ENCODE peak calls at places on chromosomes 4 and X, in nine cellular contexts. One of them, this sample, is unnamed.

GRCh38 chr4:23392860-23393458 is 496.9 kb downstream of the PPARGC1A start:
- DNase-seq in iris pigment epithelial cell: no peak
- DNase-seq in adipocyte: no peak
- DNase-seq in epithelial cell of esophagus: no peak
- DNase-seq in AG04450: no peak
- DNase-seq in NCI-H187: no peak
- DNase-seq in stromal cell of bone marrow: no peak
- DNase-seq in COR-L47: no peak
- DNase-seq in mucosa of descending colon: no peak
- DNase-seq in this sample: peak; percentile 19

GRCh38 chr4:65893957-65894755 is 223.9 kb upstream of the EPHA5 start:
- DNase-seq in iris pigment epithelial cell: peak; percentile 31
- DNase-seq in stromal cell of bone marrow: peak; percentile 17
- DNase-seq in AG04450: no peak
- DNase-seq in NCI-H187: no peak
- DNase-seq in epithelial cell of esophagus: no peak
- DNase-seq in adipocyte: peak; percentile 61
- DNase-seq in COR-L47: no peak
- DNase-seq in mucosa of descending colon: no peak
- DNase-seq in this sample: no peak

GRCh38 chr4:39932776-39933402 is 44.8 kb downstream of the PDS5A start:
- DNase-seq in adipocyte: peak; percentile 9
- DNase-seq in mucosa of descending colon: no peak
- DNase-seq in COR-L47: no peak
- DNase-seq in iris pigment epithelial cell: peak; percentile 41
- DNase-seq in epithelial cell of esophagus: no peak
- DNase-seq in NCI-H187: no peak
- DNase-seq in AG04450: no peak
- DNase-seq in stromal cell of bone marrow: no peak
- DNase-seq in this sample: no peak

GRCh38 chr4:3520796-3521600 is 11.2 kb downstream of the LRPAP1 start:
- DNase-seq in mucosa of descending colon: peak; percentile 15
- DNase-seq in epithelial cell of esophagus: no peak
- DNase-seq in adipocyte: no peak
- DNase-seq in stromal cell of bone marrow: no peak
- DNase-seq in COR-L47: no peak
- DNase-seq in NCI-H187: no peak
- DNase-seq in iris pigment epithelial cell: no peak
- DNase-seq in AG04450: no peak
- DNase-seq in this sample: peak; percentile 13

GRCh38 chr4:1323635-1324442 is 23.2 kb upstream of the UVSSA start:
- DNase-seq in COR-L47: no peak
- DNase-seq in NCI-H187: no peak
- DNase-seq in stromal cell of bone marrow: peak; percentile 71
- DNase-seq in mucosa of descending colon: peak; percentile 3
- DNase-seq in epithelial cell of esophagus: peak; percentile 95
- DNase-seq in AG04450: peak; percentile 87
- DNase-seq in iris pigment epithelial cell: peak; percentile 98
- DNase-seq in adipocyte: peak; percentile 51
- DNase-seq in this sample: no peak

GRCh38 chr4:185358514-185359433 is 37.0 kb downstream of the LRP2BP start:
- DNase-seq in mucosa of descending colon: no peak
- DNase-seq in stromal cell of bone marrow: no peak
- DNase-seq in adipocyte: peak; percentile 79
- DNase-seq in AG04450: no peak
- DNase-seq in COR-L47: no peak
- DNase-seq in epithelial cell of esophagus: no peak
- DNase-seq in NCI-H187: no peak
- DNase-seq in iris pigment epithelial cell: peak; percentile 86
- DNase-seq in this sample: no peak

GRCh38 chr4:46249106-46249505 is 125.3 kb upstream of the GABRG1 start:
- DNase-seq in iris pigment epithelial cell: no peak
- DNase-seq in stromal cell of bone marrow: no peak
- DNase-seq in NCI-H187: no peak
- DNase-seq in COR-L47: no peak
- DNase-seq in mucosa of descending colon: no peak
- DNase-seq in AG04450: no peak
- DNase-seq in adipocyte: no peak
- DNase-seq in epithelial cell of esophagus: no peak
- DNase-seq in this sample: no peak

GRCh38 chrX:9500584-9500983 is 35.7 kb downstream of the TBL1X start:
- DNase-seq in NCI-H187: no peak
- DNase-seq in stromal cell of bone marrow: no peak
- DNase-seq in adipocyte: no peak
- DNase-seq in COR-L47: no peak
- DNase-seq in mucosa of descending colon: no peak
- DNase-seq in epithelial cell of esophagus: no peak
- DNase-seq in iris pigment epithelial cell: no peak
- DNase-seq in AG04450: no peak
- DNase-seq in this sample: no peak

GRCh38 chrX:69314436-69315348 is 149.4 kb upstream of the PJA1 start:
- DNase-seq in AG04450: no peak
- DNase-seq in iris pigment epithelial cell: no peak
- DNase-seq in COR-L47: no peak
- DNase-seq in mucosa of descending colon: no peak
- DNase-seq in NCI-H187: no peak
- DNase-seq in adipocyte: no peak
- DNase-seq in stromal cell of bone marrow: no peak
- DNase-seq in epithelial cell of esophagus: no peak
- DNase-seq in this sample: peak; percentile 26

GRCh38 chr4:119041951-119042560 is 93.6 kb upstream of the MYOZ2 start:
- DNase-seq in adipocyte: peak; percentile 92
- DNase-seq in AG04450: peak; percentile 61
- DNase-seq in NCI-H187: no peak
- DNase-seq in iris pigment epithelial cell: peak; percentile 83
- DNase-seq in COR-L47: peak; percentile 65
- DNase-seq in stromal cell of bone marrow: peak; percentile 70
- DNase-seq in mucosa of descending colon: no peak
- DNase-seq in epithelial cell of esophagus: peak; percentile 84
- DNase-seq in this sample: peak; percentile 34

GRCh38 chrX:10900585-10901289 is 210.4 kb upstream of the HCCS start:
- DNase-seq in AG04450: no peak
- DNase-seq in epithelial cell of esophagus: peak; percentile 53
- DNase-seq in mucosa of descending colon: no peak
- DNase-seq in NCI-H187: no peak
- DNase-seq in adipocyte: peak; percentile 50
- DNase-seq in iris pigment epithelial cell: peak; percentile 66
- DNase-seq in COR-L47: no peak
- DNase-seq in stromal cell of bone marrow: no peak
- DNase-seq in this sample: no peak

GRCh38 chr4:109989044-109989443 is 76.4 kb downstream of the EGF start:
- DNase-seq in stromal cell of bone marrow: no peak
- DNase-seq in NCI-H187: no peak
- DNase-seq in AG04450: no peak
- DNase-seq in iris pigment epithelial cell: peak; percentile 31
- DNase-seq in mucosa of descending colon: no peak
- DNase-seq in adipocyte: no peak
- DNase-seq in epithelial cell of esophagus: peak; percentile 100
- DNase-seq in COR-L47: no peak
- DNase-seq in this sample: no peak

GRCh38 chrX:153580700-153581386 is 18.1 kb downstream of the CCNQ start:
- DNase-seq in stromal cell of bone marrow: no peak
- DNase-seq in mucosa of descending colon: no peak
- DNase-seq in NCI-H187: no peak
- DNase-seq in iris pigment epithelial cell: no peak
- DNase-seq in epithelial cell of esophagus: no peak
- DNase-seq in adipocyte: no peak
- DNase-seq in COR-L47: no peak
- DNase-seq in AG04450: no peak
- DNase-seq in this sample: no peak

GRCh38 chr4:105630670-105631655 is 77.5 kb downstream of the INTS12 start:
- DNase-seq in stromal cell of bone marrow: no peak
- DNase-seq in adipocyte: no peak
- DNase-seq in iris pigment epithelial cell: no peak
- DNase-seq in epithelial cell of esophagus: peak; percentile 70
- DNase-seq in AG04450: no peak
- DNase-seq in mucosa of descending colon: no peak
- DNase-seq in COR-L47: no peak
- DNase-seq in NCI-H187: no peak
- DNase-seq in this sample: no peak

GRCh38 chrX:68648960-68649359 is 1.5 kb downstream of the STARD8 start:
- DNase-seq in mucosa of descending colon: no peak
- DNase-seq in stromal cell of bone marrow: no peak
- DNase-seq in COR-L47: no peak
- DNase-seq in NCI-H187: no peak
- DNase-seq in AG04450: no peak
- DNase-seq in epithelial cell of esophagus: no peak
- DNase-seq in iris pigment epithelial cell: no peak
- DNase-seq in adipocyte: no peak
- DNase-seq in this sample: no peak

GRCh38 chr4:159378056-159378616 is 275.3 kb downstream of the RAPGEF2 start:
- DNase-seq in iris pigment epithelial cell: no peak
- DNase-seq in stromal cell of bone marrow: no peak
- DNase-seq in mucosa of descending colon: no peak
- DNase-seq in epithelial cell of esophagus: no peak
- DNase-seq in NCI-H187: no peak
- DNase-seq in adipocyte: no peak
- DNase-seq in COR-L47: no peak
- DNase-seq in AG04450: no peak
- DNase-seq in this sample: no peak

GRCh38 chr4:143667461-143667860 is 33.0 kb downstream of the FREM3 start:
- DNase-seq in mucosa of descending colon: no peak
- DNase-seq in NCI-H187: no peak
- DNase-seq in stromal cell of bone marrow: peak; percentile 85
- DNase-seq in COR-L47: no peak
- DNase-seq in epithelial cell of esophagus: no peak
- DNase-seq in adipocyte: peak; percentile 95
- DNase-seq in AG04450: no peak
- DNase-seq in iris pigment epithelial cell: peak; percentile 69
- DNase-seq in this sample: peak; percentile 39

GRCh38 chr4:93267747-93268146 is 560.8 kb upstream of the ATOH1 start:
- DNase-seq in mucosa of descending colon: no peak
- DNase-seq in COR-L47: no peak
- DNase-seq in AG04450: no peak
- DNase-seq in epithelial cell of esophagus: no peak
- DNase-seq in iris pigment epithelial cell: no peak
- DNase-seq in adipocyte: no peak
- DNase-seq in NCI-H187: no peak
- DNase-seq in stromal cell of bone marrow: no peak
- DNase-seq in this sample: no peak

GRCh38 chrX:10548681-10549080 is 71.7 kb downstream of the MID1 start:
- DNase-seq in mucosa of descending colon: no peak
- DNase-seq in iris pigment epithelial cell: peak; percentile 23
- DNase-seq in adipocyte: peak; percentile 16
- DNase-seq in COR-L47: no peak
- DNase-seq in epithelial cell of esophagus: no peak
- DNase-seq in AG04450: no peak
- DNase-seq in NCI-H187: no peak
- DNase-seq in stromal cell of bone marrow: no peak
- DNase-seq in this sample: no peak

GRCh38 chrX:50680990-50681389 is 133.0 kb downstream of the SHROOM4 start:
- DNase-seq in mucosa of descending colon: no peak
- DNase-seq in adipocyte: no peak
- DNase-seq in COR-L47: no peak
- DNase-seq in epithelial cell of esophagus: peak; percentile 35
- DNase-seq in AG04450: no peak
- DNase-seq in iris pigment epithelial cell: no peak
- DNase-seq in NCI-H187: no peak
- DNase-seq in stromal cell of bone marrow: no peak
- DNase-seq in this sample: no peak

GRCh38 chr4:26619784-26620183 is 35.9 kb downstream of the TBC1D19 start:
- DNase-seq in NCI-H187: no peak
- DNase-seq in iris pigment epithelial cell: peak; percentile 77
- DNase-seq in COR-L47: no peak
- DNase-seq in mucosa of descending colon: no peak
- DNase-seq in adipocyte: peak; percentile 66
- DNase-seq in stromal cell of bone marrow: no peak
- DNase-seq in AG04450: peak; percentile 16
- DNase-seq in epithelial cell of esophagus: peak; percentile 63
- DNase-seq in this sample: no peak

GRCh38 chr4:108345862-108346530 is 177.3 kb upstream of the LEF1 start:
- DNase-seq in AG04450: no peak
- DNase-seq in adipocyte: no peak
- DNase-seq in epithelial cell of esophagus: peak; percentile 23
- DNase-seq in mucosa of descending colon: no peak
- DNase-seq in COR-L47: no peak
- DNase-seq in stromal cell of bone marrow: peak; percentile 21
- DNase-seq in NCI-H187: no peak
- DNase-seq in iris pigment epithelial cell: peak; percentile 69
- DNase-seq in this sample: no peak

GRCh38 chr4:172734555-172734954 is 434.1 kb upstream of the GALNT7 start:
- DNase-seq in adipocyte: no peak
- DNase-seq in iris pigment epithelial cell: no peak
- DNase-seq in mucosa of descending colon: no peak
- DNase-seq in NCI-H187: no peak
- DNase-seq in stromal cell of bone marrow: no peak
- DNase-seq in COR-L47: no peak
- DNase-seq in epithelial cell of esophagus: no peak
- DNase-seq in AG04450: no peak
- DNase-seq in this sample: no peak

GRCh38 chr4:143348233-143349077 is 11.8 kb downstream of the GAB1 start:
- DNase-seq in COR-L47: no peak
- DNase-seq in epithelial cell of esophagus: no peak
- DNase-seq in adipocyte: no peak
- DNase-seq in mucosa of descending colon: peak; percentile 37
- DNase-seq in stromal cell of bone marrow: no peak
- DNase-seq in AG04450: no peak
- DNase-seq in iris pigment epithelial cell: no peak
- DNase-seq in NCI-H187: no peak
- DNase-seq in this sample: no peak

GRCh38 chr4:90187148-90187884 is 60.1 kb downstream of the CCSER1 start:
- DNase-seq in mucosa of descending colon: no peak
- DNase-seq in stromal cell of bone marrow: no peak
- DNase-seq in adipocyte: no peak
- DNase-seq in AG04450: no peak
- DNase-seq in COR-L47: peak; percentile 81
- DNase-seq in epithelial cell of esophagus: no peak
- DNase-seq in iris pigment epithelial cell: no peak
- DNase-seq in NCI-H187: no peak
- DNase-seq in this sample: no peak

GRCh38 chr4:153610623-153611376 is 73.3 kb upstream of the TLR2 start:
- DNase-seq in iris pigment epithelial cell: peak; percentile 26
- DNase-seq in adipocyte: no peak
- DNase-seq in COR-L47: no peak
- DNase-seq in mucosa of descending colon: no peak
- DNase-seq in NCI-H187: no peak
- DNase-seq in AG04450: no peak
- DNase-seq in epithelial cell of esophagus: no peak
- DNase-seq in stromal cell of bone marrow: no peak
- DNase-seq in this sample: no peak

GRCh38 chr4:89000844-89001360 is 56.1 kb downstream of the FAM13A start:
- DNase-seq in adipocyte: no peak
- DNase-seq in NCI-H187: peak; percentile 63
- DNase-seq in stromal cell of bone marrow: no peak
- DNase-seq in AG04450: no peak
- DNase-seq in epithelial cell of esophagus: peak; percentile 81
- DNase-seq in COR-L47: peak; percentile 95
- DNase-seq in mucosa of descending colon: no peak
- DNase-seq in iris pigment epithelial cell: peak; percentile 79
- DNase-seq in this sample: no peak

GRCh38 chr4:78337216-78337615 is 214.4 kb upstream of the ANXA3 start:
- DNase-seq in AG04450: no peak
- DNase-seq in epithelial cell of esophagus: no peak
- DNase-seq in iris pigment epithelial cell: no peak
- DNase-seq in NCI-H187: no peak
- DNase-seq in COR-L47: no peak
- DNase-seq in stromal cell of bone marrow: no peak
- DNase-seq in adipocyte: peak; percentile 32
- DNase-seq in mucosa of descending colon: no peak
- DNase-seq in this sample: no peak

GRCh38 chrX:106247162-106247561 is 79.1 kb downstream of the PWWP3B start:
- DNase-seq in COR-L47: no peak
- DNase-seq in stromal cell of bone marrow: no peak
- DNase-seq in iris pigment epithelial cell: peak; percentile 16
- DNase-seq in adipocyte: no peak
- DNase-seq in mucosa of descending colon: no peak
- DNase-seq in epithelial cell of esophagus: peak; percentile 60
- DNase-seq in AG04450: no peak
- DNase-seq in NCI-H187: no peak
- DNase-seq in this sample: no peak

GRCh38 chr4:156420557-156420956 is 466.9 kb upstream of the CTSO start:
- DNase-seq in iris pigment epithelial cell: peak; percentile 34
- DNase-seq in epithelial cell of esophagus: peak; percentile 2
- DNase-seq in mucosa of descending colon: no peak
- DNase-seq in COR-L47: no peak
- DNase-seq in adipocyte: peak; percentile 16
- DNase-seq in AG04450: no peak
- DNase-seq in stromal cell of bone marrow: no peak
- DNase-seq in NCI-H187: no peak
- DNase-seq in this sample: no peak

GRCh38 chr4:165877291-165877690 is 4.3 kb downstream of the TLL1 start:
- DNase-seq in stromal cell of bone marrow: no peak
- DNase-seq in NCI-H187: no peak
- DNase-seq in adipocyte: peak; percentile 44
- DNase-seq in AG04450: no peak
- DNase-seq in COR-L47: peak; percentile 16
- DNase-seq in mucosa of descending colon: no peak
- DNase-seq in iris pigment epithelial cell: no peak
- DNase-seq in epithelial cell of esophagus: peak; percentile 9
- DNase-seq in this sample: no peak

This sample was measured in right cardiac atrium.